ENCODE peak calls at places on chromosome 7, in six cellular contexts. One of them, this sample, is unnamed.

GRCh38 chr7:13981070-13981469 is 8.4 kb downstream of the ETV1 start:
- DNase-seq in Caco-2: no peak
- DNase-seq in MCF 10A: peak; percentile 90
- DNase-seq in GM06990: no peak
- DNase-seq in progenitor cell of endocrine pancreas: no peak
- DNase-seq in neural crest cell: no peak
- DNase-seq in this sample: no peak

GRCh38 chr7:90312745-90313144 is 8.4 kb downstream of the FAM237B start:
- DNase-seq in MCF 10A: peak; percentile 17
- DNase-seq in Caco-2: no peak
- DNase-seq in neural crest cell: no peak
- DNase-seq in progenitor cell of endocrine pancreas: no peak
- DNase-seq in GM06990: no peak
- DNase-seq in this sample: no peak

GRCh38 chr7:117158941-117159705 is 163.7 kb downstream of the WNT2 start:
- DNase-seq in progenitor cell of endocrine pancreas: no peak
- DNase-seq in neural crest cell: no peak
- DNase-seq in Caco-2: no peak
- DNase-seq in GM06990: no peak
- DNase-seq in MCF 10A: no peak
- DNase-seq in this sample: no peak

GRCh38 chr7:17030559-17030958 is 148.8 kb upstream of the AGR3 start:
- DNase-seq in MCF 10A: no peak
- DNase-seq in progenitor cell of endocrine pancreas: no peak
- DNase-seq in Caco-2: no peak
- DNase-seq in neural crest cell: no peak
- DNase-seq in GM06990: no peak
- DNase-seq in this sample: no peak

GRCh38 chr7:21426286-21426957 is 1.5 kb upstream of the SP4 start:
- DNase-seq in progenitor cell of endocrine pancreas: no peak
- DNase-seq in Caco-2: no peak
- DNase-seq in GM06990: no peak
- DNase-seq in MCF 10A: peak; percentile 53
- DNase-seq in neural crest cell: peak; percentile 4
- DNase-seq in this sample: no peak

GRCh38 chr7:22660732-22661131 is 66.3 kb upstream of the IL6 start:
- DNase-seq in neural crest cell: no peak
- DNase-seq in GM06990: no peak
- DNase-seq in progenitor cell of endocrine pancreas: no peak
- DNase-seq in Caco-2: no peak
- DNase-seq in MCF 10A: no peak
- DNase-seq in this sample: no peak

GRCh38 chr7:3164363-3164762 is 120.7 kb upstream of the CARD11 start:
- DNase-seq in GM06990: no peak
- DNase-seq in Caco-2: peak; percentile 88
- DNase-seq in progenitor cell of endocrine pancreas: no peak
- DNase-seq in neural crest cell: no peak
- DNase-seq in MCF 10A: no peak
- DNase-seq in this sample: no peak

GRCh38 chr7:134514106-134514505 is 13.3 kb upstream of the AKR1B10 start:
- DNase-seq in GM06990: no peak
- DNase-seq in neural crest cell: no peak
- DNase-seq in MCF 10A: peak; percentile 5
- DNase-seq in progenitor cell of endocrine pancreas: no peak
- DNase-seq in Caco-2: no peak
- DNase-seq in this sample: no peak

GRCh38 chr7:5671053-5671452 is 110.4 kb downstream of the RNF216 start:
- DNase-seq in MCF 10A: no peak
- DNase-seq in neural crest cell: no peak
- DNase-seq in progenitor cell of endocrine pancreas: no peak
- DNase-seq in Caco-2: no peak
- DNase-seq in GM06990: no peak
- DNase-seq in this sample: no peak

GRCh38 chr7:149490083-149490482 is 7.5 kb downstream of the ZNF746 start:
- DNase-seq in neural crest cell: no peak
- DNase-seq in Caco-2: no peak
- DNase-seq in GM06990: no peak
- DNase-seq in progenitor cell of endocrine pancreas: no peak
- DNase-seq in MCF 10A: no peak
- DNase-seq in this sample: no peak

GRCh38 chr7:149494738-149495368 is 2.8 kb downstream of the ZNF746 start:
- DNase-seq in neural crest cell: no peak
- DNase-seq in progenitor cell of endocrine pancreas: no peak
- DNase-seq in Caco-2: no peak
- DNase-seq in MCF 10A: peak; percentile 29
- DNase-seq in GM06990: no peak
- DNase-seq in this sample: no peak

GRCh38 chr7:149493366-149493765 is 4.2 kb downstream of the ZNF746 start:
- DNase-seq in Caco-2: no peak
- DNase-seq in GM06990: no peak
- DNase-seq in progenitor cell of endocrine pancreas: no peak
- DNase-seq in MCF 10A: no peak
- DNase-seq in neural crest cell: no peak
- DNase-seq in this sample: no peak

GRCh38 chr7:149489391-149490024 is 8.1 kb downstream of the ZNF746 start:
- DNase-seq in GM06990: no peak
- DNase-seq in neural crest cell: no peak
- DNase-seq in Caco-2: no peak
- DNase-seq in MCF 10A: peak; percentile 13
- DNase-seq in progenitor cell of endocrine pancreas: no peak
- DNase-seq in this sample: no peak
- TF ChIP-seq CTCF in GM06990: peak; percentile 28
- TF ChIP-seq CTCF in neural crest cell: no peak
- TF ChIP-seq CTCF in Caco-2: no peak
- TF ChIP-seq CTCF in MCF 10A: peak; percentile 13
- TF ChIP-seq CTCF in progenitor cell of endocrine pancreas: no peak
- TF ChIP-seq CTCF in this sample: no peak

GRCh38 chr7:150740053-150740452 is 2.8 kb downstream of the GIMAP5 start:
- DNase-seq in Caco-2: no peak
- DNase-seq in progenitor cell of endocrine pancreas: no peak
- DNase-seq in neural crest cell: no peak
- DNase-seq in GM06990: no peak
- DNase-seq in MCF 10A: peak; percentile 48
- DNase-seq in this sample: no peak
- TF ChIP-seq CTCF in Caco-2: no peak
- TF ChIP-seq CTCF in progenitor cell of endocrine pancreas: no peak
- TF ChIP-seq CTCF in neural crest cell: no peak
- TF ChIP-seq CTCF in GM06990: no peak
- TF ChIP-seq CTCF in MCF 10A: no peak
- TF ChIP-seq CTCF in this sample: no peak

DNA sequence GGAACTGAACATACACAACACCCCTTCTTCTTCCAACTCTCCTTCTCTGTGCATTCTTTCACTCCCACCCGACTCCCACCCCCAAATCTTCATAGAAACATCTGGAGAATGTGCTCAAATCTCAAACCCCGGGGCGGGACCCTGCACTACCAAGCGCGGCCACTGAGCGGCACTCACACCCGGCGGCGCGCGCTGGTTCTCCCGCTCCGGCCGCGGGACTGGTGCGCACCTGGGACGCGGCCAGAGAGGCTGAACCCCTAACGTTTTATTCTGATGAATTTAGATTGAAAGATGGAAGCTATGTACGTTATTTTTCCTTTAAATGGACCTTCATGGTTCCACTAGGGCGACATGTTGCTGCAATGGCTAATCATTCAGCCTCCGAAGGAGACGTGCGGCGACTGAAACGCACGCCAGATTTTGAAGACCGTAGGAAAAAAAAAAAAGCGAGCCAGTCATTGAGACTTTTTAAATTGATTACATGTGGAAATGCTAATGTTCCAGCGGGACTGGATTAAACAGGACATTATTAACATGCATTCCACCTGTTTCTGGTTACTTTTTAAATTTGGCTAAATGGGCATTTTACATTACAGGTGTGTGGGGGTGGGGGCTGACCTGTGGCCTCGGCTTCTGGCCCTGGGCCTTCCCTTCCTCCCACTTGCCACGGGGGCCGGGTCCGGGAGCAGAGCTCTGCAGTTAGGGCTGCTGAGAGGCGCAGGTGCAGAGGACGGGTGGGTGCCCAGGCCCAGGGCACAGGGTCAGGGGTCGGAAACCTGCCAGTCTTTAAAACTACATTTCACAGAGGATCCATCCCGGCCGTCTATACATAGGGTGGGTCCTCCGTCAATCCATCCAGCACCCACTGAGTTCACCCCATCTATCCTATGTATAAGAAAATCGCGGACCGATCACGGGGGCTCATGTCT is 106.8 kb upstream of the INSIG1 start:
- DNase-seq in Caco-2: no peak
- DNase-seq in neural crest cell: peak; percentile 74
- DNase-seq in MCF 10A: peak; percentile 46
- DNase-seq in GM06990: peak; percentile 51
- DNase-seq in progenitor cell of endocrine pancreas: peak; percentile 73
- DNase-seq in this sample: peak; percentile 70
- TF ChIP-seq CTCF in Caco-2: peak; percentile 86
- TF ChIP-seq CTCF in neural crest cell: peak; percentile 86
- TF ChIP-seq CTCF in MCF 10A: peak; percentile 85
- TF ChIP-seq CTCF in GM06990: peak; percentile 99
- TF ChIP-seq CTCF in progenitor cell of endocrine pancreas: peak; percentile 78
- TF ChIP-seq CTCF in this sample: no peak

GRCh38 chr7:102445674-102446071 is 12.3 kb downstream of the ORAI2 start:
- DNase-seq in GM06990: no peak
- DNase-seq in Caco-2: no peak
- DNase-seq in neural crest cell: no peak
- DNase-seq in MCF 10A: no peak
- DNase-seq in progenitor cell of endocrine pancreas: no peak
- DNase-seq in this sample: no peak
- TF ChIP-seq CTCF in GM06990: no peak
- TF ChIP-seq CTCF in Caco-2: no peak
- TF ChIP-seq CTCF in neural crest cell: no peak
- TF ChIP-seq CTCF in MCF 10A: no peak
- TF ChIP-seq CTCF in progenitor cell of endocrine pancreas: no peak
- TF ChIP-seq CTCF in this sample: no peak

DNA sequence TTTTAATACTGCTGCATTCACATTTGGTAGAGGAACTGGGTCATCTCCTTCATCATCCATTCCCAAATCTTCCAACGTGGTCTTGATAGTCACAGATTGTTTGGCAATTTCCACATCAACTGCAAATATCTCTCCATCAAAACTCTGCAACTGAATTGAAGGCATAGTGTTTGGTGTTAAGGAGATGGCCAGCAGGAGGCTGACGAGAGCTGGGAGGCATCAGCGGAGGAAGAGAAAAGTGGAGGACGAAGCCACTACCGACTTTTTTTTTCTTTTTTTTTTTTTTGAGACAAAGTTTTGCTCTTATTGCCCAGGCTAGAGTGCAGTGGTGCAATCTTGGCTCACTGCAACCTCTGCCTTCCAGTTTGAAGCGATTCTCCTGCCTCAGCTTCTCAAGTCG is 205.0 kb upstream of the KCTD7 start:
- DNase-seq in GM06990: no peak
- DNase-seq in progenitor cell of endocrine pancreas: no peak
- DNase-seq in Caco-2: no peak
- DNase-seq in neural crest cell: no peak
- DNase-seq in MCF 10A: no peak
- DNase-seq in this sample: no peak
- TF ChIP-seq CTCF in GM06990: no peak
- TF ChIP-seq CTCF in progenitor cell of endocrine pancreas: no peak
- TF ChIP-seq CTCF in Caco-2: no peak
- TF ChIP-seq CTCF in neural crest cell: no peak
- TF ChIP-seq CTCF in MCF 10A: no peak
- TF ChIP-seq CTCF in this sample: no peak

GRCh38 chr7:35725280-35725680 is 30.3 kb upstream of the HERPUD2 start:
- DNase-seq in progenitor cell of endocrine pancreas: no peak
- DNase-seq in Caco-2: no peak
- DNase-seq in neural crest cell: no peak
- DNase-seq in MCF 10A: no peak
- DNase-seq in GM06990: peak; percentile 84
- DNase-seq in this sample: no peak
- TF ChIP-seq CTCF in progenitor cell of endocrine pancreas: no peak
- TF ChIP-seq CTCF in Caco-2: no peak
- TF ChIP-seq CTCF in neural crest cell: no peak
- TF ChIP-seq CTCF in MCF 10A: no peak
- TF ChIP-seq CTCF in GM06990: peak; percentile 61
- TF ChIP-seq CTCF in this sample: no peak

DNA sequence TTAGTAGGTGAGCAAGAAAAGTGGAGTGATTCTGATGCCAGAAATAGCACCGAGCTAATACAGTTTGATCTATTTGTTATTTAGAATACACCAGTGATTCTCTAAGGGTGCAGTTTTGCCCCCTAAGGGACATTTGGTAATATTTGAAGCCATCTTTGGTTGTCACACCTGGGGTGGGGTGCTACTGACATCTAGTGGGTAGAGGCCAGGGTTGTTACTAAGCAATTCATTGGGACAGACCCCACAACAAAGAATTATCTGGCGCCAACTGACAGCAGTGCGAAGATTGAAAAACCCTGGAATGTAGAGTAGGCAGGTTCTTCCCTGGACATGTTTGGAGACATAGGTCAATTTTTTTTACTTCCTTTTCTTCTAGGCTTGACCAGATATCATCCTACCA is 14.6 kb downstream of the PALS2 start:
- DNase-seq in progenitor cell of endocrine pancreas: no peak
- DNase-seq in MCF 10A: peak; percentile 15
- DNase-seq in neural crest cell: no peak
- DNase-seq in Caco-2: peak; percentile 59
- DNase-seq in GM06990: no peak
- DNase-seq in this sample: no peak
- TF ChIP-seq CTCF in progenitor cell of endocrine pancreas: peak; percentile 60
- TF ChIP-seq CTCF in MCF 10A: no peak
- TF ChIP-seq CTCF in neural crest cell: peak; percentile 64
- TF ChIP-seq CTCF in Caco-2: peak; percentile 77
- TF ChIP-seq CTCF in GM06990: peak; percentile 78
- TF ChIP-seq CTCF in this sample: no peak

GRCh38 chr7:24767878-24768569 is 10.8 kb upstream of the GSDME start:
- DNase-seq in GM06990: no peak
- DNase-seq in Caco-2: no peak
- DNase-seq in progenitor cell of endocrine pancreas: no peak
- DNase-seq in MCF 10A: no peak
- DNase-seq in neural crest cell: no peak
- DNase-seq in this sample: no peak
- TF ChIP-seq CTCF in GM06990: peak; percentile 9
- TF ChIP-seq CTCF in Caco-2: peak; percentile 18
- TF ChIP-seq CTCF in progenitor cell of endocrine pancreas: no peak
- TF ChIP-seq CTCF in MCF 10A: no peak
- TF ChIP-seq CTCF in neural crest cell: no peak
- TF ChIP-seq CTCF in this sample: no peak

DNA sequence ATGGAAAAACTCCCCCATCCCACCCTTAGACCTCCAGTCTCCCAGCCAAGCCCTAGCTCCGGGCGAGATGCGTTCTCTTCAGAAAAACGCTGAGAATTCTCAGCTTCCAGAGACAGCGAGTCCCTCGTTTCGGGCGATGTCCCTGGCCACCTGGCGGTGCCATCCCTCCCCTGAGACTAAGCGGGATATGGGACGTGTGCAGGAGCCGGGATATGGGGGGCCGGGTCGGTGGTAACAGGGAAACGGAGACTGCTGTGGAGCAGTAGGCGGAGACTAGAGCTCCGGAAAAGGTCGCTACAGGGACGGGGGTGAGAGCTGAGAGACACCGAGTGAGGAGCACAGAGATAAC is 435 bp upstream of the STRIP2 start:
- DNase-seq in Caco-2: peak; percentile 76
- DNase-seq in progenitor cell of endocrine pancreas: no peak
- DNase-seq in neural crest cell: no peak
- DNase-seq in GM06990: no peak
- DNase-seq in MCF 10A: no peak
- DNase-seq in this sample: no peak
- TF ChIP-seq CTCF in Caco-2: no peak
- TF ChIP-seq CTCF in progenitor cell of endocrine pancreas: peak; percentile 45
- TF ChIP-seq CTCF in neural crest cell: peak; percentile 51
- TF ChIP-seq CTCF in GM06990: no peak
- TF ChIP-seq CTCF in MCF 10A: peak; percentile 8
- TF ChIP-seq CTCF in this sample: no peak